ENCODE peak calls at places on chromosomes 2 and 18, in four cellular contexts. One of them, this sample, is unnamed.

GRCh38 chr2:40271066-40271465 is 180.8 kb downstream of the SLC8A1 start:
- DNase-seq in fibroblast of mammary gland: no peak
- DNase-seq in B cell: no peak
- DNase-seq in spleen: no peak
- DNase-seq in this sample: no peak

GRCh38 chr18:36519358-36519757 is 221.8 kb downstream of the FHOD3 start:
- DNase-seq in fibroblast of mammary gland: peak; percentile 46
- DNase-seq in B cell: no peak
- DNase-seq in spleen: no peak
- DNase-seq in this sample: no peak

GRCh38 chr2:105118960-105119359 is 81.1 kb downstream of the MRPS9 start:
- DNase-seq in fibroblast of mammary gland: no peak
- DNase-seq in B cell: no peak
- DNase-seq in spleen: peak; percentile 75
- DNase-seq in this sample: peak; percentile 7

GRCh38 chr2:44553456-44553855 is 191.7 kb downstream of the CAMKMT start:
- DNase-seq in fibroblast of mammary gland: peak; percentile 85
- DNase-seq in B cell: no peak
- DNase-seq in spleen: no peak
- DNase-seq in this sample: peak; percentile 77

GRCh38 chr18:80109676-80110078 is 615 bp downstream of the ADNP2 start:
- DNase-seq in fibroblast of mammary gland: peak; percentile 48
- DNase-seq in B cell: no peak
- DNase-seq in spleen: peak; percentile 83
- DNase-seq in this sample: peak; percentile 56

GRCh38 chr2:218853766-218854165 is 5.8 kb upstream of the WNT6 start:
- DNase-seq in fibroblast of mammary gland: peak; percentile 59
- DNase-seq in B cell: no peak
- DNase-seq in spleen: peak; percentile 34
- DNase-seq in this sample: no peak

GRCh38 chr18:9594782-9595181 is 19.6 kb downstream of the PPP4R1 start:
- DNase-seq in fibroblast of mammary gland: peak; percentile 41
- DNase-seq in B cell: no peak
- DNase-seq in spleen: no peak
- DNase-seq in this sample: no peak

GRCh38 chr2:196252408-196253114 is 81.2 kb upstream of the STK17B start:
- DNase-seq in fibroblast of mammary gland: peak; percentile 65
- DNase-seq in B cell: no peak
- DNase-seq in spleen: no peak
- DNase-seq in this sample: no peak

GRCh38 chr2:70525032-70525431 is 28.6 kb downstream of the TGFA start:
- DNase-seq in fibroblast of mammary gland: peak; percentile 14
- DNase-seq in B cell: no peak
- DNase-seq in spleen: no peak
- DNase-seq in this sample: no peak

GRCh38 chr2:172823451-172823850 is 87.8 kb downstream of the RAPGEF4 start:
- DNase-seq in fibroblast of mammary gland: no peak
- DNase-seq in B cell: no peak
- DNase-seq in spleen: no peak
- DNase-seq in this sample: no peak

GRCh38 chr2:230137902-230138539 is 69.3 kb upstream of the SLC16A14 start:
- DNase-seq in fibroblast of mammary gland: peak; percentile 23
- DNase-seq in B cell: no peak
- DNase-seq in spleen: no peak
- DNase-seq in this sample: no peak

GRCh38 chr18:34740101-34740500 is 30.0 kb downstream of the DTNA start:
- DNase-seq in fibroblast of mammary gland: no peak
- DNase-seq in B cell: no peak
- DNase-seq in spleen: no peak
- DNase-seq in this sample: no peak

GRCh38 chr2:196204991-196205766 is 33.8 kb upstream of the STK17B start:
- DNase-seq in fibroblast of mammary gland: peak; percentile 8
- DNase-seq in B cell: no peak
- DNase-seq in spleen: no peak
- DNase-seq in this sample: no peak

GRCh38 chr2:163157411-163157810 is 318.8 kb upstream of the KCNH7 start:
- DNase-seq in fibroblast of mammary gland: peak; percentile 30
- DNase-seq in B cell: no peak
- DNase-seq in spleen: no peak
- DNase-seq in this sample: no peak

GRCh38 chr2:173146590-173146989 is 70.9 kb downstream of the MAP3K20 start:
- DNase-seq in fibroblast of mammary gland: peak; percentile 49
- DNase-seq in B cell: no peak
- DNase-seq in spleen: no peak
- DNase-seq in this sample: no peak

GRCh38 chr2:149134335-149134923 is 95.9 kb downstream of the LYPD6B start:
- DNase-seq in fibroblast of mammary gland: no peak
- DNase-seq in B cell: no peak
- DNase-seq in spleen: no peak
- DNase-seq in this sample: no peak

GRCh38 chr18:8849696-8850095 is 144.3 kb downstream of the MTCL1 start:
- DNase-seq in fibroblast of mammary gland: peak; percentile 30
- DNase-seq in B cell: no peak
- DNase-seq in spleen: no peak
- DNase-seq in this sample: no peak

GRCh38 chr18:74023220-74023619 is 124.4 kb downstream of the FBXO15 start:
- DNase-seq in fibroblast of mammary gland: no peak
- DNase-seq in B cell: no peak
- DNase-seq in spleen: no peak
- DNase-seq in this sample: no peak

GRCh38 chr18:58004317-58004716 is 39.7 kb upstream of the NEDD4L start:
- DNase-seq in fibroblast of mammary gland: peak; percentile 83
- DNase-seq in B cell: no peak
- DNase-seq in spleen: no peak
- DNase-seq in this sample: no peak

GRCh38 chr2:218964041-218964771 is 4.7 kb downstream of the CDK5R2 start:
- DNase-seq in fibroblast of mammary gland: peak; percentile 94
- DNase-seq in B cell: no peak
- DNase-seq in spleen: no peak
- DNase-seq in this sample: no peak

GRCh38 chr2:202033317-202034248 is at the start of gene FZD7:
- DNase-seq in fibroblast of mammary gland: peak; percentile 86
- DNase-seq in B cell: peak; percentile 88
- DNase-seq in spleen: peak; percentile 95
- DNase-seq in this sample: peak; percentile 83

GRCh38 chr18:38884050-38884449 is 1318.5 kb upstream of the CELF4 start:
- DNase-seq in fibroblast of mammary gland: no peak
- DNase-seq in B cell: no peak
- DNase-seq in spleen: no peak
- DNase-seq in this sample: no peak

GRCh38 chr2:67213677-67214402 is 183.3 kb upstream of the ETAA1 start:
- DNase-seq in fibroblast of mammary gland: no peak
- DNase-seq in B cell: no peak
- DNase-seq in spleen: no peak
- DNase-seq in this sample: no peak

GRCh38 chr2:26640781-26641564 is at the start of gene CIB4:
- DNase-seq in fibroblast of mammary gland: no peak
- DNase-seq in B cell: no peak
- DNase-seq in spleen: no peak
- DNase-seq in this sample: no peak

GRCh38 chr18:78587096-78587495 is 392.5 kb upstream of the SALL3 start:
- DNase-seq in fibroblast of mammary gland: no peak
- DNase-seq in B cell: no peak
- DNase-seq in spleen: no peak
- DNase-seq in this sample: no peak